ENCODE peak calls at places on chromosomes 7 and 10, in nine cellular contexts. One of them, this sample, is unnamed.

GRCh38 chr7:87220026-87220733 is 648 bp upstream of the TMEM243 start:
- DNase-seq in DMS 273 treated with DMSO at 0.1 percent for 48 hours: peak
- DNase-seq in astrocyte of the spinal cord: peak
- DNase-seq in LHCN-M2: peak
- DNase-seq in ACHN: peak
- DNase-seq in activated CD4-positive, alpha-beta T cell treated with anti-CD3 and anti-CD28 coated beads for 24 hours: peak
- DNase-seq in cardiac muscle cell: peak
- DNase-seq in HT-29: peak
- DNase-seq in NCI-H774: peak
- DNase-seq in this sample: peak

GRCh38 chr10:105185101-105185500 is 544.0 kb downstream of the SORCS3 start:
- DNase-seq in DMS 273 treated with DMSO at 0.1 percent for 48 hours: no peak
- DNase-seq in astrocyte of the spinal cord: peak
- DNase-seq in LHCN-M2: no peak
- DNase-seq in ACHN: no peak
- DNase-seq in activated CD4-positive, alpha-beta T cell treated with anti-CD3 and anti-CD28 coated beads for 24 hours: no peak
- DNase-seq in cardiac muscle cell: no peak
- DNase-seq in HT-29: no peak
- DNase-seq in NCI-H774: no peak
- DNase-seq in this sample: no peak

GRCh38 chr7:70479153-70480021 is 652.6 kb upstream of the GALNT17 start:
- DNase-seq in DMS 273 treated with DMSO at 0.1 percent for 48 hours: no peak
- DNase-seq in astrocyte of the spinal cord: no peak
- DNase-seq in LHCN-M2: no peak
- DNase-seq in ACHN: no peak
- DNase-seq in activated CD4-positive, alpha-beta T cell treated with anti-CD3 and anti-CD28 coated beads for 24 hours: no peak
- DNase-seq in cardiac muscle cell: no peak
- DNase-seq in HT-29: no peak
- DNase-seq in NCI-H774: no peak
- DNase-seq in this sample: no peak

GRCh38 chr7:42700376-42701327 is 211.2 kb downstream of the C7orf25 start:
- DNase-seq in DMS 273 treated with DMSO at 0.1 percent for 48 hours: no peak
- DNase-seq in astrocyte of the spinal cord: no peak
- DNase-seq in LHCN-M2: no peak
- DNase-seq in ACHN: no peak
- DNase-seq in activated CD4-positive, alpha-beta T cell treated with anti-CD3 and anti-CD28 coated beads for 24 hours: no peak
- DNase-seq in cardiac muscle cell: no peak
- DNase-seq in HT-29: no peak
- DNase-seq in NCI-H774: no peak
- DNase-seq in this sample: no peak

GRCh38 chr7:143223784-143224183 is 1.9 kb downstream of the TAS2R40 start:
- DNase-seq in DMS 273 treated with DMSO at 0.1 percent for 48 hours: no peak
- DNase-seq in astrocyte of the spinal cord: no peak
- DNase-seq in LHCN-M2: no peak
- DNase-seq in ACHN: no peak
- DNase-seq in activated CD4-positive, alpha-beta T cell treated with anti-CD3 and anti-CD28 coated beads for 24 hours: no peak
- DNase-seq in cardiac muscle cell: no peak
- DNase-seq in HT-29: peak
- DNase-seq in NCI-H774: no peak
- DNase-seq in this sample: no peak

GRCh38 chr7:136074840-136075239 is 97.7 kb upstream of the MTPN start:
- DNase-seq in DMS 273 treated with DMSO at 0.1 percent for 48 hours: no peak
- DNase-seq in astrocyte of the spinal cord: peak
- DNase-seq in LHCN-M2: no peak
- DNase-seq in ACHN: no peak
- DNase-seq in activated CD4-positive, alpha-beta T cell treated with anti-CD3 and anti-CD28 coated beads for 24 hours: no peak
- DNase-seq in cardiac muscle cell: no peak
- DNase-seq in HT-29: no peak
- DNase-seq in NCI-H774: peak
- DNase-seq in this sample: no peak

GRCh38 chr10:29078919-29079318 is 210.0 kb upstream of the LYZL1 start:
- DNase-seq in DMS 273 treated with DMSO at 0.1 percent for 48 hours: no peak
- DNase-seq in astrocyte of the spinal cord: no peak
- DNase-seq in LHCN-M2: no peak
- DNase-seq in ACHN: no peak
- DNase-seq in activated CD4-positive, alpha-beta T cell treated with anti-CD3 and anti-CD28 coated beads for 24 hours: no peak
- DNase-seq in cardiac muscle cell: peak
- DNase-seq in HT-29: no peak
- DNase-seq in NCI-H774: peak
- DNase-seq in this sample: no peak

GRCh38 chr7:151757274-151757673 is 119.6 kb downstream of the PRKAG2 start:
- DNase-seq in DMS 273 treated with DMSO at 0.1 percent for 48 hours: no peak
- DNase-seq in astrocyte of the spinal cord: peak
- DNase-seq in LHCN-M2: peak
- DNase-seq in ACHN: no peak
- DNase-seq in activated CD4-positive, alpha-beta T cell treated with anti-CD3 and anti-CD28 coated beads for 24 hours: no peak
- DNase-seq in cardiac muscle cell: no peak
- DNase-seq in HT-29: no peak
- DNase-seq in NCI-H774: no peak
- DNase-seq in this sample: no peak

GRCh38 chr10:91551856-91552255 is 81.0 kb downstream of the PPP1R3C start:
- DNase-seq in DMS 273 treated with DMSO at 0.1 percent for 48 hours: peak
- DNase-seq in astrocyte of the spinal cord: peak
- DNase-seq in LHCN-M2: peak
- DNase-seq in ACHN: peak
- DNase-seq in activated CD4-positive, alpha-beta T cell treated with anti-CD3 and anti-CD28 coated beads for 24 hours: no peak
- DNase-seq in cardiac muscle cell: peak
- DNase-seq in HT-29: peak
- DNase-seq in NCI-H774: no peak
- DNase-seq in this sample: no peak

GRCh38 chr7:26620352-26620751 is 244.0 kb downstream of the SKAP2 start:
- DNase-seq in DMS 273 treated with DMSO at 0.1 percent for 48 hours: no peak
- DNase-seq in astrocyte of the spinal cord: peak
- DNase-seq in LHCN-M2: peak
- DNase-seq in ACHN: peak
- DNase-seq in activated CD4-positive, alpha-beta T cell treated with anti-CD3 and anti-CD28 coated beads for 24 hours: no peak
- DNase-seq in cardiac muscle cell: no peak
- DNase-seq in HT-29: peak
- DNase-seq in NCI-H774: no peak
- DNase-seq in this sample: no peak

GRCh38 chr10:94076325-94076841 is 82.7 kb downstream of the PLCE1 start:
- DNase-seq in DMS 273 treated with DMSO at 0.1 percent for 48 hours: no peak
- DNase-seq in astrocyte of the spinal cord: peak
- DNase-seq in LHCN-M2: peak
- DNase-seq in ACHN: peak
- DNase-seq in activated CD4-positive, alpha-beta T cell treated with anti-CD3 and anti-CD28 coated beads for 24 hours: no peak
- DNase-seq in cardiac muscle cell: no peak
- DNase-seq in HT-29: peak
- DNase-seq in NCI-H774: no peak
- DNase-seq in this sample: no peak

GRCh38 chr7:79876769-79877362 is 257.8 kb upstream of the GNAI1 start:
- DNase-seq in DMS 273 treated with DMSO at 0.1 percent for 48 hours: peak
- DNase-seq in astrocyte of the spinal cord: peak
- DNase-seq in LHCN-M2: peak
- DNase-seq in ACHN: no peak
- DNase-seq in activated CD4-positive, alpha-beta T cell treated with anti-CD3 and anti-CD28 coated beads for 24 hours: no peak
- DNase-seq in cardiac muscle cell: no peak
- DNase-seq in HT-29: peak
- DNase-seq in NCI-H774: no peak
- DNase-seq in this sample: no peak

GRCh38 chr7:97847791-97848190 is 24.4 kb downstream of the ASNS start:
- DNase-seq in DMS 273 treated with DMSO at 0.1 percent for 48 hours: no peak
- DNase-seq in astrocyte of the spinal cord: no peak
- DNase-seq in LHCN-M2: no peak
- DNase-seq in ACHN: no peak
- DNase-seq in activated CD4-positive, alpha-beta T cell treated with anti-CD3 and anti-CD28 coated beads for 24 hours: no peak
- DNase-seq in cardiac muscle cell: no peak
- DNase-seq in HT-29: no peak
- DNase-seq in NCI-H774: no peak
- DNase-seq in this sample: no peak

GRCh38 chr7:17558135-17558534 is 259.7 kb downstream of the AHR start:
- DNase-seq in DMS 273 treated with DMSO at 0.1 percent for 48 hours: no peak
- DNase-seq in astrocyte of the spinal cord: no peak
- DNase-seq in LHCN-M2: no peak
- DNase-seq in ACHN: no peak
- DNase-seq in activated CD4-positive, alpha-beta T cell treated with anti-CD3 and anti-CD28 coated beads for 24 hours: no peak
- DNase-seq in cardiac muscle cell: no peak
- DNase-seq in HT-29: peak
- DNase-seq in NCI-H774: no peak
- DNase-seq in this sample: no peak

GRCh38 chr7:47488969-47489342 is 93.0 kb downstream of the TNS3 start:
- DNase-seq in DMS 273 treated with DMSO at 0.1 percent for 48 hours: no peak
- DNase-seq in astrocyte of the spinal cord: no peak
- DNase-seq in LHCN-M2: no peak
- DNase-seq in ACHN: no peak
- DNase-seq in activated CD4-positive, alpha-beta T cell treated with anti-CD3 and anti-CD28 coated beads for 24 hours: no peak
- DNase-seq in cardiac muscle cell: no peak
- DNase-seq in HT-29: no peak
- DNase-seq in NCI-H774: no peak
- DNase-seq in this sample: peak

GRCh38 chr10:69730251-69731156 is 71.2 kb upstream of the COL13A1 start:
- DNase-seq in DMS 273 treated with DMSO at 0.1 percent for 48 hours: no peak
- DNase-seq in astrocyte of the spinal cord: peak
- DNase-seq in LHCN-M2: no peak
- DNase-seq in ACHN: no peak
- DNase-seq in activated CD4-positive, alpha-beta T cell treated with anti-CD3 and anti-CD28 coated beads for 24 hours: no peak
- DNase-seq in cardiac muscle cell: peak
- DNase-seq in HT-29: no peak
- DNase-seq in NCI-H774: no peak
- DNase-seq in this sample: no peak

GRCh38 chr7:75937958-75938786 is 23.2 kb downstream of the POR start:
- DNase-seq in DMS 273 treated with DMSO at 0.1 percent for 48 hours: no peak
- DNase-seq in astrocyte of the spinal cord: peak
- DNase-seq in LHCN-M2: peak
- DNase-seq in ACHN: peak
- DNase-seq in activated CD4-positive, alpha-beta T cell treated with anti-CD3 and anti-CD28 coated beads for 24 hours: no peak
- DNase-seq in cardiac muscle cell: no peak
- DNase-seq in HT-29: no peak
- DNase-seq in NCI-H774: no peak
- DNase-seq in this sample: no peak